ENCODE peak calls at places on chromosomes 16 and 17, in four cellular contexts. One of them, this sample, is unnamed.

GRCh38 chr16:76278976-76279375 is 1.8 kb downstream of the CNTNAP4 start:
- DNase-seq in K562: no peak
- DNase-seq in GM12878: no peak
- DNase-seq in SK-N-SH: peak; percentile 21
- DNase-seq in this sample: no peak

GRCh38 chr16:21218135-21218534 is 6.8 kb upstream of the ZP2 start:
- DNase-seq in K562: no peak
- DNase-seq in SK-N-SH: no peak
- DNase-seq in GM12878: no peak
- DNase-seq in this sample: no peak

GRCh38 chr16:46662123-46662522 is 26.9 kb downstream of the VPS35 start:
- DNase-seq in K562: no peak
- DNase-seq in SK-N-SH: no peak
- DNase-seq in GM12878: no peak
- DNase-seq in this sample: no peak

GRCh38 chr17:8794636-8795035 is 4.5 kb downstream of the MFSD6L start:
- DNase-seq in K562: no peak
- DNase-seq in SK-N-SH: no peak
- DNase-seq in GM12878: no peak
- DNase-seq in this sample: no peak

GRCh38 chr16:19166500-19166899 is 1.5 kb upstream of the SYT17 start:
- DNase-seq in GM12878: no peak
- DNase-seq in K562: peak; percentile 11
- DNase-seq in SK-N-SH: no peak
- DNase-seq in this sample: no peak

GRCh38 chr17:82931696-82932060 is 91.9 kb upstream of the ZNF750 start:
- DNase-seq in SK-N-SH: no peak
- DNase-seq in K562: no peak
- DNase-seq in GM12878: no peak
- DNase-seq in this sample: no peak

GRCh38 chr17:41026668-41027471 is at the start of gene KRTAP1-5:
- DNase-seq in GM12878: no peak
- DNase-seq in SK-N-SH: no peak
- DNase-seq in K562: no peak
- DNase-seq in this sample: no peak

GRCh38 chr17:32985357-32985756 is 6.3 kb upstream of the SPACA3 start:
- DNase-seq in SK-N-SH: no peak
- DNase-seq in GM12878: no peak
- DNase-seq in K562: no peak
- DNase-seq in this sample: no peak

GRCh38 chr17:78325076-78325712 is 34.7 kb downstream of the SOCS3 start:
- DNase-seq in SK-N-SH: no peak
- DNase-seq in K562: no peak
- DNase-seq in GM12878: no peak
- DNase-seq in this sample: no peak

GRCh38 chr16:81403601-81404391 is 40.8 kb upstream of the CMIP start:
- DNase-seq in GM12878: peak; percentile 28
- DNase-seq in SK-N-SH: peak; percentile 91
- DNase-seq in K562: peak; percentile 93
- DNase-seq in this sample: peak; percentile 94

GRCh38 chr17:32440722-32441121 is 3.6 kb upstream of the PSMD11 start:
- DNase-seq in GM12878: no peak
- DNase-seq in SK-N-SH: no peak
- DNase-seq in K562: no peak
- DNase-seq in this sample: no peak

GRCh38 chr16:20191566-20191965 is 117.9 kb upstream of the GPR139 start:
- DNase-seq in K562: no peak
- DNase-seq in GM12878: no peak
- DNase-seq in SK-N-SH: no peak
- DNase-seq in this sample: no peak

GRCh38 chr16:51408357-51408756 is 257.3 kb upstream of the SALL1 start:
- DNase-seq in GM12878: no peak
- DNase-seq in SK-N-SH: no peak
- DNase-seq in K562: no peak
- DNase-seq in this sample: no peak

GRCh38 chr16:63983401-63983800 is 1138.5 kb downstream of the CDH11 start:
- DNase-seq in K562: no peak
- DNase-seq in SK-N-SH: no peak
- DNase-seq in GM12878: no peak
- DNase-seq in this sample: no peak

GRCh38 chr17:17749921-17750320 is 68.7 kb downstream of the RAI1 start:
- DNase-seq in GM12878: peak; percentile 51
- DNase-seq in K562: peak; percentile 69
- DNase-seq in SK-N-SH: peak; percentile 83
- DNase-seq in this sample: peak; percentile 86

GRCh38 chr16:88385112-88385594 is 2.4 kb downstream of the ZNF469 start:
- DNase-seq in GM12878: no peak
- DNase-seq in SK-N-SH: peak; percentile 75
- DNase-seq in K562: no peak
- DNase-seq in this sample: no peak

GRCh38 chr16:88387941-88388627 is 5.3 kb downstream of the ZNF469 start:
- DNase-seq in SK-N-SH: no peak
- DNase-seq in GM12878: no peak
- DNase-seq in K562: no peak
- DNase-seq in this sample: no peak

GRCh38 chr16:88389191-88389590 is 6.4 kb downstream of the ZNF469 start:
- DNase-seq in K562: no peak
- DNase-seq in SK-N-SH: no peak
- DNase-seq in GM12878: no peak
- DNase-seq in this sample: no peak

GRCh38 chr16:88385831-88386815 is 3.4 kb downstream of the ZNF469 start:
- DNase-seq in GM12878: no peak
- DNase-seq in SK-N-SH: no peak
- DNase-seq in K562: no peak
- DNase-seq in this sample: no peak

DNA sequence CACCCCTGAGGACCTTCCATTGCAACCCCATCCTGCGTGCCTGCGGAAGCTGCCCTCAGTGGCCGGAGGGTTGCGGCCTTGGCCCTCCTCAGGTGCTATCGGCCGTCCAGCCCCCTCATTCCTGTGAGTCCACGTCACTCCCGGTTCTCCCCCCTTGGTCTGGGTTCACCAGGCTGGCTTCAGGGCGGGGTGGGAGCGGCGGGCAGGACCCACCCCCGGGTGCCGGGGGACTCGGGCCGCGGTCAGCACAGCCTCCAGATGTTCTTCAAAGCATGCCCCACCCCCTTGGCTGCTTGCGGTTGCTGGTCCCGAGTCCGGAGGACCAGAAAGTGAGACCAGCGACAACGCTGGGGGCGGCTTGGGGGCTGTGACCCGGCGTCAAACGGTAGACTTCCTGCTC is 4.4 kb downstream of the ZNF469 start:
- DNase-seq in K562: no peak
- DNase-seq in SK-N-SH: no peak
- DNase-seq in GM12878: no peak
- DNase-seq in this sample: no peak
- TF ChIP-seq USF1 in K562: no peak
- TF ChIP-seq USF1 in SK-N-SH: no peak
- TF ChIP-seq USF1 in GM12878: no peak
- TF ChIP-seq USF1 in this sample: no peak

DNA sequence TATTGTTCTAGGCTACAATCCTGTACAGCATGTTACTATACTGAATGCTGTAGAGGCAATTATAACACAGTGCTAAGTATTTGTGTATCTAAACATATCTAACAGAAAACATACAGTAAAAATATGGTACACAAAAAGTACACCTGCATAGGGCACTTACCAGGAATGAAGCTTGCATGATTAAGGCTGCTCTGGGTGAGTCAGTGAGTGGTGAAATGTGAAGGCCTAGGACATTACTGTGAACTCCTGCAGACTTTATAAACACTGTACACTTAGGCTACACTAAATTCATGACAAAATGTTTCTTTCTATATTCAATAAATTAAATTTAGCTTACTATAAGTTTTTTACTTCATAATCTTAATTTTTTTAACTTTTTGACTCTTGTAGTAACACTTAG is 37.1 kb downstream of the AMFR start:
- DNase-seq in SK-N-SH: no peak
- DNase-seq in GM12878: no peak
- DNase-seq in K562: no peak
- DNase-seq in this sample: no peak
- TF ChIP-seq USF1 in SK-N-SH: no peak
- TF ChIP-seq USF1 in GM12878: no peak
- TF ChIP-seq USF1 in K562: no peak
- TF ChIP-seq USF1 in this sample: no peak

GRCh38 chr17:57603541-57603940 is 141.6 kb downstream of the CCDC182 start:
- DNase-seq in SK-N-SH: no peak
- DNase-seq in K562: no peak
- DNase-seq in GM12878: no peak
- DNase-seq in this sample: no peak

GRCh38 chr17:57604771-57605733 is 140.0 kb downstream of the CCDC182 start:
- DNase-seq in K562: no peak
- DNase-seq in GM12878: peak; percentile 62
- DNase-seq in SK-N-SH: peak; percentile 89
- DNase-seq in this sample: no peak

GRCh38 chr17:57602896-57603295 is 142.2 kb downstream of the CCDC182 start:
- DNase-seq in GM12878: no peak
- DNase-seq in K562: no peak
- DNase-seq in SK-N-SH: no peak
- DNase-seq in this sample: no peak

GRCh38 chr17:57605734-57606105 is 139.4 kb downstream of the CCDC182 start:
- DNase-seq in K562: no peak
- DNase-seq in SK-N-SH: no peak
- DNase-seq in GM12878: no peak
- DNase-seq in this sample: no peak

GRCh38 chr17:57603978-57604377 is 141.1 kb downstream of the CCDC182 start:
- DNase-seq in SK-N-SH: no peak
- DNase-seq in K562: no peak
- DNase-seq in GM12878: peak; percentile 79
- DNase-seq in this sample: no peak
- TF ChIP-seq USF1 in SK-N-SH: no peak
- TF ChIP-seq USF1 in K562: no peak
- TF ChIP-seq USF1 in GM12878: no peak
- TF ChIP-seq USF1 in this sample: no peak

DNA sequence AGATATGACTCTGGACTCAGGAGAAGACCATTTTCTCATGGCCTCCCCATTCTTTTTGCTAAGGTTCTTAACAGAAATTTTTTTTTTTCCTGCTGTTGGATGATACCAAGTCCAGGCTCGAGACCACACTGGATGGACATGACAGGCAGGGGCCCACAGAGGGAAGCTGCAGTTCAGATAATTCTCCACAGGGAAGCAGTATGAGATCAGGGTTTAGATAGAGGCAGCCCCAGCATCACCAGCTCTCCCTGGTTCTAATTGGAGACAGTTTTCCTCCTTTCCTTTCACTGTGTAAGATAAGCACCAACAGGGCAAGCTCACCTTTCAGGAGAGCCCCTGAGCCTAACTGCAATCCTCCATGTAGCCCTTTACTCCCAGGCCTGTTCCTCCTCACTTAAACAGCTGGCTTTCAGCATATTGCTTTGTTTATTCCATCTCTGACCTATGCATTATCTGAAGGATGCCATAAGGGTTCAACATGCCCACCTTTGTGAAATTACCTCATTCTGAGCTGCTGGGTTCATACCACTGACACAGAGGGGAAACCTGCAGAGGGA is 108.1 kb downstream of the SNX11 start:
- DNase-seq in GM12878: no peak
- DNase-seq in SK-N-SH: peak; percentile 26
- DNase-seq in K562: peak; percentile 68
- DNase-seq in this sample: peak; percentile 49
- TF ChIP-seq USF1 in GM12878: no peak
- TF ChIP-seq USF1 in SK-N-SH: no peak
- TF ChIP-seq USF1 in K562: no peak
- TF ChIP-seq USF1 in this sample: no peak

GRCh38 chr17:35784895-35785294 is 10.5 kb downstream of the MMP28 start:
- DNase-seq in GM12878: no peak
- DNase-seq in SK-N-SH: no peak
- DNase-seq in K562: no peak
- DNase-seq in this sample: no peak
- TF ChIP-seq USF1 in GM12878: no peak
- TF ChIP-seq USF1 in SK-N-SH: no peak
- TF ChIP-seq USF1 in K562: no peak
- TF ChIP-seq USF1 in this sample: no peak

GRCh38 chr17:957856-958421 is 21.6 kb downstream of the NXN start:
- DNase-seq in K562: no peak
- DNase-seq in GM12878: no peak
- DNase-seq in SK-N-SH: no peak
- DNase-seq in this sample: no peak
- TF ChIP-seq USF1 in K562: no peak
- TF ChIP-seq USF1 in GM12878: no peak
- TF ChIP-seq USF1 in SK-N-SH: no peak
- TF ChIP-seq USF1 in this sample: no peak

GRCh38 chr16:65372171-65372570 is 250.3 kb upstream of the CDH11 start:
- DNase-seq in GM12878: no peak
- DNase-seq in K562: no peak
- DNase-seq in SK-N-SH: no peak
- DNase-seq in this sample: no peak

GRCh38 chr16:65375651-65376050 is 253.8 kb upstream of the CDH11 start:
- DNase-seq in GM12878: no peak
- DNase-seq in K562: no peak
- DNase-seq in SK-N-SH: no peak
- DNase-seq in this sample: no peak

GRCh38 chr16:65373095-65373494 is 251.2 kb upstream of the CDH11 start:
- DNase-seq in GM12878: no peak
- DNase-seq in SK-N-SH: no peak
- DNase-seq in K562: no peak
- DNase-seq in this sample: no peak

GRCh38 chr16:65376601-65377000 is 254.7 kb upstream of the CDH11 start:
- DNase-seq in SK-N-SH: no peak
- DNase-seq in GM12878: no peak
- DNase-seq in K562: no peak
- DNase-seq in this sample: no peak

GRCh38 chr16:65377131-65377649 is 255.3 kb upstream of the CDH11 start:
- DNase-seq in K562: no peak
- DNase-seq in SK-N-SH: no peak
- DNase-seq in GM12878: no peak
- DNase-seq in this sample: no peak
- TF ChIP-seq USF1 in K562: no peak
- TF ChIP-seq USF1 in SK-N-SH: no peak
- TF ChIP-seq USF1 in GM12878: no peak
- TF ChIP-seq USF1 in this sample: no peak

This sample was measured in WTC11.